ENCODE peak calls at places on chromosomes 13 and 19, in eight cellular contexts. One of them, this sample, is unnamed.

GRCh38 chr19:30817965-30818364 is 445.8 kb downstream of the ZNF536 start:
- DNase-seq in dorsolateral prefrontal cortex: no peak
- DNase-seq in OCI-LY7: no peak
- DNase-seq in Panc1: no peak
- DNase-seq in activated CD4-positive, CD25-positive, alpha-beta regulatory T cell treated with anti-CD3 and anti-CD28 coated beads, Interleukin-2, amount 50 U/mL, for 16 hours: no peak
- DNase-seq in globus pallidus: no peak
- DNase-seq in SHP77: no peak
- DNase-seq in naive B cell: no peak
- DNase-seq in this sample: no peak

GRCh38 chr13:21133077-21133476 is 43.3 kb downstream of the SKA3 start:
- DNase-seq in dorsolateral prefrontal cortex: no peak
- DNase-seq in OCI-LY7: no peak
- DNase-seq in Panc1: no peak
- DNase-seq in activated CD4-positive, CD25-positive, alpha-beta regulatory T cell treated with anti-CD3 and anti-CD28 coated beads, Interleukin-2, amount 50 U/mL, for 16 hours: no peak
- DNase-seq in globus pallidus: no peak
- DNase-seq in SHP77: no peak
- DNase-seq in naive B cell: no peak
- DNase-seq in this sample: no peak

GRCh38 chr19:9608912-9609311 is 12.1 kb downstream of the ZNF561 start:
- DNase-seq in dorsolateral prefrontal cortex: no peak
- DNase-seq in OCI-LY7: no peak
- DNase-seq in Panc1: no peak
- DNase-seq in activated CD4-positive, CD25-positive, alpha-beta regulatory T cell treated with anti-CD3 and anti-CD28 coated beads, Interleukin-2, amount 50 U/mL, for 16 hours: no peak
- DNase-seq in globus pallidus: no peak
- DNase-seq in SHP77: no peak
- DNase-seq in naive B cell: no peak
- DNase-seq in this sample: no peak

GRCh38 chr19:2627319-2627829 is 75.1 kb downstream of the GNG7 start:
- DNase-seq in dorsolateral prefrontal cortex: peak
- DNase-seq in OCI-LY7: peak
- DNase-seq in Panc1: peak
- DNase-seq in activated CD4-positive, CD25-positive, alpha-beta regulatory T cell treated with anti-CD3 and anti-CD28 coated beads, Interleukin-2, amount 50 U/mL, for 16 hours: no peak
- DNase-seq in globus pallidus: peak
- DNase-seq in SHP77: peak
- DNase-seq in naive B cell: peak
- DNase-seq in this sample: peak

GRCh38 chr13:50993908-50994307 is 84.3 kb downstream of the RNASEH2B start:
- DNase-seq in dorsolateral prefrontal cortex: no peak
- DNase-seq in OCI-LY7: no peak
- DNase-seq in Panc1: no peak
- DNase-seq in activated CD4-positive, CD25-positive, alpha-beta regulatory T cell treated with anti-CD3 and anti-CD28 coated beads, Interleukin-2, amount 50 U/mL, for 16 hours: no peak
- DNase-seq in globus pallidus: no peak
- DNase-seq in SHP77: no peak
- DNase-seq in naive B cell: no peak
- DNase-seq in this sample: no peak

GRCh38 chr13:83503424-83503823 is 378.9 kb downstream of the SLITRK1 start:
- DNase-seq in dorsolateral prefrontal cortex: no peak
- DNase-seq in OCI-LY7: no peak
- DNase-seq in Panc1: no peak
- DNase-seq in activated CD4-positive, CD25-positive, alpha-beta regulatory T cell treated with anti-CD3 and anti-CD28 coated beads, Interleukin-2, amount 50 U/mL, for 16 hours: no peak
- DNase-seq in globus pallidus: no peak
- DNase-seq in SHP77: no peak
- DNase-seq in naive B cell: no peak
- DNase-seq in this sample: no peak

GRCh38 chr19:1468274-1469199 is 10.5 kb downstream of the C19orf25 start:
- DNase-seq in dorsolateral prefrontal cortex: no peak
- DNase-seq in OCI-LY7: peak
- DNase-seq in Panc1: no peak
- DNase-seq in activated CD4-positive, CD25-positive, alpha-beta regulatory T cell treated with anti-CD3 and anti-CD28 coated beads, Interleukin-2, amount 50 U/mL, for 16 hours: no peak
- DNase-seq in globus pallidus: no peak
- DNase-seq in SHP77: no peak
- DNase-seq in naive B cell: no peak
- DNase-seq in this sample: no peak

GRCh38 chr13:26433776-26434175 is 123.7 kb upstream of the WASF3 start:
- DNase-seq in dorsolateral prefrontal cortex: no peak
- DNase-seq in OCI-LY7: no peak
- DNase-seq in Panc1: no peak
- DNase-seq in activated CD4-positive, CD25-positive, alpha-beta regulatory T cell treated with anti-CD3 and anti-CD28 coated beads, Interleukin-2, amount 50 U/mL, for 16 hours: no peak
- DNase-seq in globus pallidus: no peak
- DNase-seq in SHP77: no peak
- DNase-seq in naive B cell: no peak
- DNase-seq in this sample: no peak

GRCh38 chr13:24630851-24631341 is 49.3 kb upstream of the ATP12A start:
- DNase-seq in dorsolateral prefrontal cortex: no peak
- DNase-seq in OCI-LY7: no peak
- DNase-seq in Panc1: no peak
- DNase-seq in activated CD4-positive, CD25-positive, alpha-beta regulatory T cell treated with anti-CD3 and anti-CD28 coated beads, Interleukin-2, amount 50 U/mL, for 16 hours: no peak
- DNase-seq in globus pallidus: no peak
- DNase-seq in SHP77: no peak
- DNase-seq in naive B cell: no peak
- DNase-seq in this sample: no peak

GRCh38 chr19:55418185-55418584 is 10.6 kb upstream of the UBE2S start:
- DNase-seq in dorsolateral prefrontal cortex: no peak
- DNase-seq in OCI-LY7: peak
- DNase-seq in Panc1: peak
- DNase-seq in activated CD4-positive, CD25-positive, alpha-beta regulatory T cell treated with anti-CD3 and anti-CD28 coated beads, Interleukin-2, amount 50 U/mL, for 16 hours: peak
- DNase-seq in globus pallidus: peak
- DNase-seq in SHP77: peak
- DNase-seq in naive B cell: peak
- DNase-seq in this sample: peak

GRCh38 chr19:3868770-3869456 is at the start of gene ZFR2:
- DNase-seq in dorsolateral prefrontal cortex: no peak
- DNase-seq in OCI-LY7: peak
- DNase-seq in Panc1: no peak
- DNase-seq in activated CD4-positive, CD25-positive, alpha-beta regulatory T cell treated with anti-CD3 and anti-CD28 coated beads, Interleukin-2, amount 50 U/mL, for 16 hours: no peak
- DNase-seq in globus pallidus: no peak
- DNase-seq in SHP77: no peak
- DNase-seq in naive B cell: no peak
- DNase-seq in this sample: no peak